ENCODE peak calls at places on chromosomes 12 and 14, in five cellular contexts. H, N, W, R and U are unnamed samples.

GRCh38 chr12:121894633-121895032 is 6.0 kb downstream of the PSMD9 start:
- DNase-seq in H (no peak), R (no peak), W (peak), N (peak), U (no peak)

GRCh38 chr14:103491691-103492090 is 30.9 kb downstream of the CKB start:
- DNase-seq in R (no peak), H (no peak), W (no peak), N (no peak), U (no peak)

GRCh38 chr12:23083267-23083666 is 458.3 kb downstream of the ETNK1 start:
- DNase-seq in N (peak), H (no peak), W (peak), R (no peak), U (no peak)

GRCh38 chr12:50506753-50507473 is 2.1 kb downstream of the DIP2B start:
- DNase-seq in W (no peak), N (no peak), R (no peak), H (no peak), U (no peak)

GRCh38 chr14:58152569-58152857 is 500 bp upstream of the ARMH4 start:
- DNase-seq in H (no peak), W (no peak), N (no peak), R (no peak), U (no peak)

GRCh38 chr12:20601668-20602280 is 93.4 kb upstream of the SLCO1C1 start:
- DNase-seq in R (no peak), N (peak), W (peak), H (no peak), U (no peak)

GRCh38 chr12:6267007-6267721 is 43.3 kb upstream of the PLEKHG6 start:
- DNase-seq in W (no peak), N (peak), H (no peak), R (no peak), U (no peak)

GRCh38 chr12:92149563-92149962 is 3.9 kb upstream of the BTG1 start:
- DNase-seq in R (no peak), H (no peak), N (no peak), W (no peak), U (no peak)

GRCh38 chr12:67909681-67910080 is 79.6 kb upstream of the IFNG-AS1 start:
- DNase-seq in N (peak), W (no peak), R (no peak), H (no peak), U (no peak)

GRCh38 chr12:117188961-117189724 is 1.1 kb downstream of the FBXO21 start:
- DNase-seq in H (no peak), R (no peak), N (peak), W (peak), U (no peak)